ENCODE peak calls at places on chromosomes 16 and 17, in five cellular contexts. E, T, N, R and V are unnamed samples.

GRCh38 chr16:57091990-57092785 is at the start of gene CPNE2:
- DNase-seq in E (peak), T (peak), N (peak), R (no peak), V (peak)

GRCh38 chr17:82729479-82730260 is 5.7 kb upstream of the FN3K start:
- DNase-seq in E (no peak), T (no peak), N (no peak), R (no peak), V (no peak)

GRCh38 chr17:9401434-9401833 is 174.2 kb downstream of the STX8 start:
- DNase-seq in E (peak), T (no peak), N (no peak), R (peak), V (no peak)

GRCh38 chr16:74257061-74257460 is 39.6 kb upstream of the PSMD7 start:
- DNase-seq in E (no peak), T (peak), N (no peak), R (no peak), V (no peak)

GRCh38 chr17:42653179-42654124 is 5.6 kb upstream of the TUBG2 start:
- DNase-seq in E (peak), T (no peak), N (peak), R (peak), V (no peak)

GRCh38 chr17:73657473-73658116 is 13.3 kb upstream of the SDK2 start:
- DNase-seq in E (peak), T (peak), N (peak), R (no peak), V (no peak)

GRCh38 chr16:4200000-4200780 is 41.7 kb downstream of the SRL start:
- DNase-seq in E (peak), T (peak), N (peak), R (no peak), V (peak)

GRCh38 chr16:85621698-85622433 is 8.7 kb downstream of the GSE1 start:
- DNase-seq in E (peak), T (no peak), N (no peak), R (no peak), V (no peak)

GRCh38 chr17:38898812-38899348 is 26.5 kb upstream of the LASP1NB start:
- DNase-seq in E (peak), T (peak), N (no peak), R (no peak), V (no peak)

GRCh38 chr17:80847506-80848230 is 144.0 kb upstream of the CHMP6 start:
- DNase-seq in E (no peak), T (no peak), N (no peak), R (no peak), V (no peak)

GRCh38 chr16:12314786-12315185 is 338.3 kb downstream of the SNX29 start:
- DNase-seq in E (no peak), T (peak), N (no peak), R (no peak), V (no peak)

GRCh38 chr17:83018658-83019193 is 60.7 kb upstream of the METRNL start:
- DNase-seq in E (no peak), T (no peak), N (no peak), R (no peak), V (no peak)

GRCh38 chr16:69410285-69410990 is 14.0 kb upstream of the CYB5B start:
- DNase-seq in E (peak), T (no peak), N (no peak), R (no peak), V (no peak)

GRCh38 chr16:10178079-10178478 is 4.1 kb downstream of the GRIN2A start:
- DNase-seq in E (peak), T (no peak), N (no peak), R (no peak), V (no peak)

GRCh38 chr16:50245417-50246298 is 20.7 kb upstream of the ADCY7 start:
- DNase-seq in E (peak), T (peak), N (peak), R (no peak), V (peak)

GRCh38 chr16:88853336-88853941 is 3.3 kb downstream of the GALNS start:
- DNase-seq in E (no peak), T (peak), N (no peak), R (no peak), V (no peak)

GRCh38 chr16:1256874-1257322 is 1.0 kb downstream of the TPSD1 start:
- DNase-seq in E (no peak), T (no peak), N (no peak), R (no peak), V (no peak)

GRCh38 chr17:13917635-13918034 is 151.7 kb upstream of the COX10 start:
- DNase-seq in E (no peak), T (peak), N (no peak), R (no peak), V (no peak)

GRCh38 chr17:83030432-83030831 is 49.0 kb upstream of the METRNL start:
- DNase-seq in E (no peak), T (no peak), N (no peak), R (no peak), V (no peak)

GRCh38 chr17:76251478-76252039 is 11.3 kb upstream of the RNF157 start:
- DNase-seq in E (peak), T (no peak), N (no peak), R (no peak), V (peak)

GRCh38 chr17:16108386-16108785 is 106.9 kb downstream of the NCOR1 start:
- DNase-seq in E (peak), T (no peak), N (no peak), R (no peak), V (no peak)

GRCh38 chr17:80892900-80893603 is 98.6 kb upstream of the CHMP6 start:
- DNase-seq in E (peak), T (peak), N (no peak), R (peak), V (no peak)

GRCh38 chr16:85556456-85557082 is 56.6 kb upstream of the GSE1 start:
- DNase-seq in E (peak), T (peak), N (peak), R (no peak), V (peak)

GRCh38 chr17:57911834-57912673 is 43.2 kb downstream of the CUEDC1 start:
- DNase-seq in E (peak), T (no peak), N (peak), R (no peak), V (peak)

GRCh38 chr17:75338335-75338734 is 49.1 kb upstream of the SLC25A19 start:
- DNase-seq in E (no peak), T (peak), N (no peak), R (peak), V (no peak)

GRCh38 chr16:31350275-31351005 is 4.5 kb upstream of the ITGAX start:
- DNase-seq in E (no peak), T (peak), N (no peak), R (no peak), V (no peak)

GRCh38 chr17:13581925-13582324 is 19.8 kb downstream of the HS3ST3A1 start:
- DNase-seq in E (no peak), T (peak), N (no peak), R (no peak), V (no peak)

GRCh38 chr16:69566437-69567030 is 768 bp downstream of the NFAT5 start:
- DNase-seq in E (peak), T (no peak), N (peak), R (no peak), V (peak)

GRCh38 chr17:81348097-81349055 is 46.9 kb upstream of the BAHCC1 start:
- DNase-seq in E (no peak), T (peak), N (no peak), R (no peak), V (peak)

GRCh38 chr16:287298-287811 is 4.4 kb downstream of the PDIA2 start:
- DNase-seq in E (no peak), T (no peak), N (no peak), R (no peak), V (no peak)

GRCh38 chr17:55433629-55434422 is 12.2 kb upstream of the MMD start:
- DNase-seq in E (peak), T (peak), N (no peak), R (peak), V (no peak)

GRCh38 chr16:9183682-9184353 is 92.4 kb downstream of the HAPSTR1 start:
- DNase-seq in E (no peak), T (no peak), N (no peak), R (no peak), V (no peak)